ENCODE peak calls at places on chromosomes 6 and 20, in four cellular contexts. F, D, L and S are unnamed samples. For H3K4me1, the result is how much of the 10 kb centered on the place peaks cover.

GRCh38 chr6:2661651-2662050 is 89.1 kb downstream of the MYLK4 start:
- DNase-seq in D (no peak), L (no peak), F (no peak), S (no peak)

GRCh38 chr20:25277941-25278521 is 30.1 kb downstream of the PYGB start:
- DNase-seq in L (peak), D (no peak), F (no peak), S (peak)

GRCh38 chr6:159074866-159075265 is 30.1 kb upstream of the TAGAP start:
- DNase-seq in F (no peak), L (no peak), D (no peak), S (no peak)

GRCh38 chr6:77626431-77626830 is 26.4 kb upstream of the MEI4 start:
- DNase-seq in L (no peak), F (no peak), D (no peak), S (no peak)

GRCh38 chr6:169145991-169146501 is 107.6 kb downstream of the THBS2 start:
- DNase-seq in F (no peak), L (no peak), D (no peak), S (peak)

GRCh38 chr6:3022765-3023662 is 23.3 kb downstream of the NQO2 start:
- DNase-seq in F (no peak), L (no peak), D (peak), S (no peak)

GRCh38 chr20:772806-773205 is 4.5 kb upstream of the SLC52A3 start:
- DNase-seq in D (no peak), F (no peak), L (no peak), S (no peak)

GRCh38 chr6:96151707-96152106 is 135.9 kb downstream of the FUT9 start:
- DNase-seq in F (no peak), L (no peak), D (no peak), S (no peak)

GRCh38 chr6:32082951-32083350 is 26.2 kb downstream of the TNXB start:
- DNase-seq in D (peak), F (no peak), L (no peak), S (peak)

GRCh38 chr6:100166991-100167390 is 173.0 kb upstream of the MCHR2 start:
- DNase-seq in D (no peak), F (no peak), L (no peak), S (no peak)

GRCh38 chr20:17287503-17287902 is 60.7 kb downstream of the PCSK2 start:
- DNase-seq in F (no peak), D (peak), L (no peak), S (no peak)

GRCh38 chr6:89974776-89975175 is 80.5 kb downstream of the GJA10 start:
- DNase-seq in L (no peak), D (no peak), F (no peak), S (no peak)

GRCh38 chr6:33314515-33314942 is 651 bp upstream of the TAPBP start:
- DNase-seq in D (peak), L (peak), F (peak), S (peak)

GRCh38 chr6:132466952-132467351 is 46.0 kb downstream of the STX7 start:
- DNase-seq in D (no peak), L (no peak), F (no peak), S (no peak)

GRCh38 chr6:159065091-159065490 is 20.3 kb upstream of the TAGAP start:
- DNase-seq in F (no peak), D (no peak), L (no peak), S (no peak)

GRCh38 chr6:42113929-42114636 is 28.3 kb downstream of the C6orf132 start:
- DNase-seq in L (no peak), D (peak), F (no peak), S (no peak)

GRCh38 chr6:105929626-105930025 is 156.5 kb upstream of the PRDM1 start:
- DNase-seq in L (no peak), F (no peak), D (no peak), S (no peak)

GRCh38 chr6:34472425-34472824 is 6.5 kb downstream of the PACSIN1 start:
- DNase-seq in L (no peak), F (no peak), D (no peak), S (no peak)

GRCh38 chr6:165889636-165890403 is 226.8 kb upstream of the PDE10A start:
- DNase-seq in D (peak), L (no peak), F (no peak), S (no peak)

GRCh38 chr6:149224399-149224798 is 93.1 kb upstream of the TAB2 start:
- DNase-seq in L (no peak), F (no peak), D (no peak), S (no peak)

GRCh38 chr6:155171109-155171746 is 92.6 kb upstream of the CLDN20 start:
- DNase-seq in L (no peak), D (peak), F (peak), S (peak)

GRCh38 chr6:91198588-91199255 is 611.9 kb upstream of the MAP3K7 start:
- DNase-seq in F (no peak), D (no peak), L (no peak), S (no peak)

GRCh38 chr6:147046131-147046530 is 158.1 kb upstream of the STXBP5 start:
- DNase-seq in L (no peak), F (no peak), D (no peak), S (no peak)

GRCh38 chr20:19077370-19078220 is 134.8 kb upstream of the SLC24A3 start:
- DNase-seq in D (no peak), L (no peak), F (no peak), S (no peak)

GRCh38 chr6:65649392-65649791 is 57.6 kb downstream of the EYS start:
- DNase-seq in F (no peak), L (no peak), D (no peak), S (no peak)

GRCh38 chr20:52190437-52191131 is 995 bp downstream of the ZFP64 start:
- DNase-seq in L (no peak), F (peak), D (peak), S (no peak)

GRCh38 chr6:28474441-28475219 is 31.3 kb upstream of the ZSCAN23 start:
- DNase-seq in D (peak), L (no peak), F (peak), S (no peak)

GRCh38 chr20:45404438-45404837 is 3.7 kb upstream of the DBNDD2 start:
- DNase-seq in F (no peak), D (no peak), L (no peak), S (no peak)

GRCh38 chr6:90216081-90216977 is 80.3 kb downstream of the BACH2 start:
- DNase-seq in F (peak), D (peak), L (peak), S (no peak)

GRCh38 chr6:108435391-108435790 is 125.3 kb upstream of the FOXO3 start:
- DNase-seq in L (no peak), D (no peak), F (no peak), S (no peak)

GRCh38 chr6:11929451-11929850 is 82.7 kb upstream of the HIVEP1 start:
- DNase-seq in F (no peak), L (no peak), D (no peak), S (no peak)

GRCh38 chr6:27312146-27312949 is at the start of gene POM121L2:
- DNase-seq in F (peak), L (peak), D (peak), S (no peak)

GRCh38 chr6:20444786-20445271 is 43.1 kb downstream of the E2F3 start:
- DNase-seq in L (no peak), F (no peak), D (peak), S (no peak)

GRCh38 chr20:37295001-37295400 is 5.5 kb downstream of the MANBAL start:
- DNase-seq in D (peak), L (no peak), F (peak), S (peak)

GRCh38 chr20:41268402-41268801 is 49.1 kb downstream of the ZHX3 start:
- DNase-seq in L (no peak), F (no peak), D (no peak), S (no peak)

GRCh38 chr6:110063864-110064263 is 85.8 kb downstream of the GPR6 start:
- DNase-seq in L (no peak), F (no peak), D (no peak), S (no peak)

GRCh38 chr6:34723203-34723602 is 26.6 kb upstream of the ILRUN start:
- DNase-seq in L (no peak), D (peak), F (no peak), S (no peak)

GRCh38 chr20:46652699-46653098 is 1.4 kb upstream of the SLC13A3 start:
- DNase-seq in L (no peak), F (no peak), D (no peak), S (no peak)

GRCh38 chr20:44097521-44098255 is 89.3 kb downstream of the JPH2 start:
- DNase-seq in L (no peak), D (no peak), F (no peak), S (peak)

GRCh38 chr6:74415056-74415455 is 719.1 kb downstream of the CD109 start:
- DNase-seq in L (no peak), F (no peak), D (no peak), S (no peak)

GRCh38 chr6:137489410-137490371 is 4.5 kb downstream of the OLIG3 start:
- DNase-seq in F (no peak), L (peak), D (no peak), S (no peak)
- H3K4me3 ChIP-seq in F (no peak), L (peak), D (no peak), S (no peak)

DNA sequence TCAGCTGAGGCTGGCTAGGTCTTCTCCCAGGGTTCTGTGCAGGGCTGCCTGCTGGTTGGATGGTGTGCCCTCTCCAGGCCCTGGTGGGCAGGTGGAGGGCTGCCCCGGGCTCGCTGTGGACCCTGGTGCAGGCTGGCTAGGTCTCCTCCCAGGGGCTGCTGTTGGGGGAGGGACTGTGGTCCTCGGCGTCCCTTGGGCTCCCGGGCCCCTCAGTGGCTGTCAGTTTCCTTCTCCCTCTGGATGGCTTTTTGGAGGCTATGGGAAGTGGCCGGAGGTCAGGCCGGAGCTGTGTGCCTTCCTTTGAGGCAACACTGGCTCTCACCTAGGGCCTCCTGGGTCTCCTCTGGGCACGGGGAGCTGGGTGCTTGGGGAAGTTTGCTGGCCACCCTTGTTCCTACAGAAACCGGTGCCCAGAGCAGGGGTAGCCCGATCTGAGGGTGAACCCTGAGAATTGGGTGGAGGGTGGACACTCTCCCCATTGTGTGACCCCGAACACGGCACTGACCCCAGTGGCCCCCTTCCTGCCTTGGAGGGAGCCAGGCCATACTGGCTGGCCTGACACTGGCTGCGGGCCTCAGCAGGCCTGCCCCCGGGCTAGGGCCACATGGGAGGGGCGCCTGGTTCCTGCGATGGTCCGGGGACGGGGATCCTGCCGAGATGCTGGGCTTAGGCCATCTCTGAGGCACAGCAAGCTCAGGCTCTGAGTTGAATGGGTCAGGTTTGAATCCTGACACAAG is 3.8 kb upstream of the CABLES2 start:
- DNase-seq in D (no peak), F (no peak), L (no peak), S (no peak)
- H3K4me1 ChIP-seq in D (under half), F (under half), L (under half), S (under half)

GRCh38 chr20:35602851-35603495 is 12.7 kb upstream of the SPAG4 start:
- DNase-seq in L (no peak), D (no peak), F (no peak), S (peak)

GRCh38 chr20:35601990-35602389 is 13.6 kb upstream of the SPAG4 start:
- DNase-seq in L (no peak), F (no peak), D (no peak), S (peak)

GRCh38 chr20:35606127-35606526 is 9.5 kb upstream of the SPAG4 start:
- DNase-seq in F (no peak), D (no peak), L (no peak), S (peak)

GRCh38 chr20:35603695-35604443 is 11.8 kb upstream of the SPAG4 start:
- DNase-seq in F (no peak), D (no peak), L (no peak), S (peak)

DNA sequence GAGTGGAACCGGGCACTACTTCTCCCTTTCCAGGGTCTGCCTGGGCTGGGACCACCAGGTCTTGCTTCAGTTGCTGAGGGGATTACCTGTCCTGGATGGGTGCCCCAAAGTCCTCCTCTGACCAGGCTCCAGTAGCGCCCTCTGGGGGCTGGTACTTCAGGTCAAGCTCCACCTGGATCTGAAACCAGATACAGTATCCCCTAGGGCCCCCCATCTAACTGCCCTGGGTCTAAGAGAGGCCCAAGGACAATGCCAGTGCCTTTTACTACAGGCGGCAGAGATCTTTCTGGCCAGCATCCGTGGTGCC is 11.2 kb upstream of the SPAG4 start:
- DNase-seq in D (no peak), L (no peak), F (peak), S (peak)
- TF ChIP-seq CTCF in D (peak), L (no peak), F (peak), S (no peak)

DNA sequence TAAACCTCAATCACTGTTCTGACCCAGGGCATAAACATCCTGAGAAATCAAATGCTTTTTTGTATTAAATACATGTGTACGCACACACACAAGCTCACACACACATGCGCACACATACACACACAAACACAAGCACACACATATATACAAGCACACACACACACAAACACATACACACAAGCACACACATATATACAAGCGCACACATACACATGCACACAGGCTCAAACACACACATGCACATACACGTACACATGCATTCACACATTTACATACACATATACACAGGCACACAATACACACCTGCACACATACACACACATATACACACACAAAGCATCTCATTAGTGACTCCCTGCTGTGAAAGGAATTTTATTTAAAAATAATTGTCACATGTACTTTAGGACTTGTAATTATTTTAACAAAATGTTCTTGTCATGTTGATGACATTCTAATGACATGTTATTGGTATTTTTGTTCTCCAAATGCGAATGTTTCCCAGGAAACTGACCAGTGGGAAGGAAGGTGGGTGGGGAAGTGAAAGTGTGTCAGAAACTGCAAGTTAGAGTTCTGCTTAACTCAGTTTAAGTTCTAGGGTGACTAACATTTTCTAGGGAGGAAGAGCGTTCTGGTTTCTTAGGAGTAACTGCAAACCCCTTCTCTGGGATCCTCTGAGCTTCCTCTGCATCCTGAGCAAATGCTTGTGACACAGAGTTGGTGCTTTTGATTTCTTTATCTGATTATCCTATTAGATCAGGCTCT is 113.9 kb upstream of the ZNF217 start:
- DNase-seq in D (no peak), L (no peak), F (no peak), S (no peak)
- H3K4me3 ChIP-seq in D (no peak), L (no peak), F (no peak), S (no peak)

GRCh38 chr6:72421387-72421786 is 200.5 kb upstream of the KCNQ5 start:
- DNase-seq in L (no peak), F (no peak), D (no peak), S (no peak)

GRCh38 chr6:72424476-72424875 is 197.4 kb upstream of the KCNQ5 start:
- DNase-seq in D (no peak), F (no peak), L (no peak), S (no peak)

GRCh38 chr6:72420409-72420808 is 201.5 kb upstream of the KCNQ5 start:
- DNase-seq in D (no peak), L (no peak), F (no peak), S (no peak)

GRCh38 chr6:72425003-72425681 is 196.7 kb upstream of the KCNQ5 start:
- DNase-seq in F (no peak), D (no peak), L (no peak), S (no peak)

DNA sequence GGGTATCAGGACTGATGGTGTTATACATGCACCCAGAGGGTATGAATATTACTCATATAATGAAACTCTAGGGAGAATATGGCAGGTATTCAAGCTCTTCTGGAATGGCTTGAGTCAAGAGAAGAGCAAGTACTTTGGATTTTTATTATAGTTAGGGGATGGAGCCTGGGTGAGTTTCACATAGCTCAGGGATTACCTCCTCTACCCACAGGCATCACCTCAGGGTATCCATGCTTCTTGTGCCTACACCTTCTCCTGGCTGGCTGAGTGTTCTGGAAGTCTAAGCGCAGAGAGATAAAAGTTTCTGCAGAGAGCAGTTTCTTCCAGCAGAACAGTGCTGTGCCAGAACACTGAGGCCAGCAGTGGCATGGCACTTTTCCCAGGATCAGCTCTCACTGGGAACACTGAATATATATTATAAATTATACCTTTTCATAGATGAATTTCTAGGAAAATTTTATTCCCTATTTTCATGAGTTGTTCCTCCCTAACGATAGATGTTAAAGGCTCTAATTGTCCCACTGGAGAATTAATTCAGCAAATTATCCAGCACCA is 199.7 kb upstream of the KCNQ5 start:
- DNase-seq in L (no peak), F (no peak), D (no peak), S (no peak)
- H3K4me1 ChIP-seq in L (under half), F (under half), D (under half), S (under half)

GRCh38 chr6:7124114-7124513 is 16.4 kb downstream of the RREB1 start:
- DNase-seq in F (no peak), L (no peak), D (no peak), S (no peak)
- TF ChIP-seq CTCF in F (no peak), L (no peak), D (no peak), S (no peak)

GRCh38 chr20:57400262-57400701 is 9.1 kb downstream of the RBM38 start:
- DNase-seq in L (no peak), D (no peak), F (no peak), S (peak)
- H3K4me3 ChIP-seq in L (no peak), D (no peak), F (no peak), S (no peak)

GRCh38 chr6:43265564-43265963 is 22.3 kb downstream of the TTBK1 start:
- DNase-seq in F (no peak), D (no peak), L (no peak), S (no peak)
- H3K4me1 ChIP-seq in F (under half), D (under half), L (under half), S (under half)